ENCODE peak calls at places on chromosomes 12 and 14, in seven cellular contexts. Y, G, H, C, X, S and F are unnamed samples.

GRCh38 chr12:130924946-130925345 is 28.8 kb upstream of the ADGRD1 start:
- DNase-seq in Y (no peak), G (no peak), H (no peak), C (no peak), X (no peak), S (no peak), F (no peak)

GRCh38 chr12:68617160-68617926 is 6.6 kb downstream of the RAP1B start:
- DNase-seq in Y (no peak), G (no peak), H (no peak), C (no peak), X (no peak), S (no peak), F (no peak)

GRCh38 chr12:18320036-18320617 is 58.8 kb downstream of the PIK3C2G start:
- DNase-seq in Y (peak), G (peak), H (peak), C (no peak), X (peak), S (peak), F (peak)

GRCh38 chr12:53131844-53132243 is 28.6 kb downstream of the SOAT2 start:
- DNase-seq in Y (no peak), G (no peak), H (no peak), C (no peak), X (peak), S (no peak), F (no peak)

GRCh38 chr12:99027491-99027890 is 382.4 kb downstream of the APAF1 start:
- DNase-seq in Y (no peak), G (no peak), H (no peak), C (no peak), X (no peak), S (no peak), F (no peak)

GRCh38 chr14:26984318-26985177 is 386.7 kb upstream of the NOVA1 start:
- DNase-seq in Y (peak), G (peak), H (peak), C (no peak), X (peak), S (peak), F (peak)

GRCh38 chr12:67693895-67694294 is 45.4 kb downstream of the DYRK2 start:
- DNase-seq in Y (peak), G (no peak), H (no peak), C (no peak), X (no peak), S (no peak), F (no peak)

GRCh38 chr12:131087991-131088700 is 134.4 kb downstream of the ADGRD1 start:
- DNase-seq in Y (no peak), G (no peak), H (no peak), C (no peak), X (no peak), S (no peak), F (no peak)

GRCh38 chr12:16606201-16606849 is 363 bp upstream of the LMO3 start:
- DNase-seq in Y (no peak), G (peak), H (peak), C (no peak), X (no peak), S (no peak), F (no peak)

GRCh38 chr12:22662356-22662755 is 37.4 kb downstream of the ETNK1 start:
- DNase-seq in Y (no peak), G (no peak), H (no peak), C (no peak), X (no peak), S (no peak), F (no peak)

GRCh38 chr12:22656835-22657234 is 31.9 kb downstream of the ETNK1 start:
- DNase-seq in Y (no peak), G (no peak), H (no peak), C (no peak), X (no peak), S (no peak), F (no peak)

GRCh38 chr12:22657538-22657937 is 32.6 kb downstream of the ETNK1 start:
- DNase-seq in Y (no peak), G (no peak), H (no peak), C (no peak), X (no peak), S (no peak), F (no peak)

GRCh38 chr12:22656376-22656775 is 31.4 kb downstream of the ETNK1 start:
- DNase-seq in Y (no peak), G (no peak), H (no peak), C (no peak), X (no peak), S (no peak), F (no peak)

DNA sequence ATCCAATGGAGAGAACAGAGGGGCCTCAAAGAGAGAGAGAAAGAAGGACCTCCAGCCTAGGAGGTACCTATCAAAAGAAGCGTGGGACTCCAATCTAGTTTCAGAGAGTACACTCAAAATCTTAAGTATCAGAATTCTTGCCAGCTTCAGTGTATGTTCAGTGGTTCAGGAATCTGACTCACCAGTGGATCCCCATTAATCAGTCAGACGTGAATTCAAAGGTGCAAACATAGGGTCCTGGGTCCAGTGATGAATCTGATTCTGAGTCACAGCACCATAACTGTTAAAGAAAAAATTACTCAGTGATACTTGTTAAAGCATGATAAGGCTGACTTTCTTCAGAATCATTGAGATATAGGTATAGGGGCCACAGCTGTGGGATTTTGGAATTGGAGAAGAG is 33.2 kb downstream of the ETNK1 start:
- DNase-seq in Y (no peak), G (no peak), H (no peak), C (no peak), X (no peak), S (no peak), F (no peak)
- TF ChIP-seq YY1 in Y (no peak), G (no peak), H (no peak), C (no peak), X (no peak), S (no peak), F (no peak)

GRCh38 chr14:77752266-77752665 is 8.7 kb downstream of the SNW1 start:
- DNase-seq in Y (no peak), G (no peak), H (no peak), C (no peak), X (no peak), S (no peak), F (no peak)
- TF ChIP-seq YY1 in Y (no peak), G (no peak), H (no peak), C (no peak), X (no peak), S (no peak), F (no peak)

GRCh38 chr12:56158926-56159461 is 835 bp downstream of the MYL6 start:
- DNase-seq in Y (peak), G (peak), H (peak), C (no peak), X (peak), S (no peak), F (no peak)
- TF ChIP-seq YY1 in Y (no peak), G (no peak), H (no peak), C (no peak), X (no peak), S (no peak), F (no peak)

DNA sequence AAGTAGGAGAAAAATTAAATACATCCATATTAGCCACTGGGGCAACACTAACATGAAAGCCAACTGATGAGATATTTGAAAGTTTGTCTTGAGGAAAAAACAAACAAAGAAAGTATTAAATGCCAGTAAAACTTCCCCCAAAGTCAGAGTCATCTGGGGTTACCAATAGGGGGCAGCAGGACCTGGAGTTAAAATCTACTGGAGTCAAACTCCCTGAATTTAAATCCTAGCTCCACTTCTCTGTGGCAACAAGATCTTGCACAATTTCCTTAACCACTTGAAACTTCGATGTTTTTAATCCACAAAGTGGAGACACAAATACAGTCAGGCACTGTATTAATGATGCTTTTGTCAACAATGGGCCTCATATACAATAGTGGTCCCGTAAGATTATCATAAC is 14.4 kb downstream of the PLEKHG7 start:
- DNase-seq in Y (peak), G (peak), H (no peak), C (no peak), X (no peak), S (no peak), F (peak)
- TF ChIP-seq YY1 in Y (no peak), G (no peak), H (no peak), C (no peak), X (no peak), S (no peak), F (no peak)

GRCh38 chr12:25074113-25074512 is 120.8 kb downstream of the DNAI7 start:
- DNase-seq in Y (no peak), G (no peak), H (no peak), C (no peak), X (no peak), S (no peak), F (no peak)

GRCh38 chr12:25072901-25073645 is 121.9 kb downstream of the DNAI7 start:
- DNase-seq in Y (no peak), G (no peak), H (no peak), C (no peak), X (no peak), S (no peak), F (no peak)

GRCh38 chr12:25065035-25065434 is 116.1 kb upstream of the BCAT1 start:
- DNase-seq in Y (no peak), G (no peak), H (no peak), C (no peak), X (no peak), S (no peak), F (no peak)

GRCh38 chr12:25071366-25071765 is 122.5 kb upstream of the BCAT1 start:
- DNase-seq in Y (no peak), G (no peak), H (no peak), C (no peak), X (no peak), S (no peak), F (no peak)

GRCh38 chr12:25069221-25069620 is 120.3 kb upstream of the BCAT1 start:
- DNase-seq in Y (no peak), G (no peak), H (no peak), C (no peak), X (no peak), S (no peak), F (no peak)
- TF ChIP-seq YY1 in Y (no peak), G (no peak), H (no peak), C (no peak), X (no peak), S (no peak), F (no peak)

GRCh38 chr12:95838125-95838524 is 20.6 kb upstream of the SNRPF start:
- DNase-seq in Y (no peak), G (peak), H (no peak), C (no peak), X (peak), S (no peak), F (no peak)

GRCh38 chr12:95834572-95834971 is 24.2 kb upstream of the SNRPF start:
- DNase-seq in Y (no peak), G (no peak), H (no peak), C (no peak), X (no peak), S (no peak), F (no peak)

GRCh38 chr12:95837240-95838038 is 21.3 kb upstream of the SNRPF start:
- DNase-seq in Y (no peak), G (no peak), H (no peak), C (no peak), X (no peak), S (no peak), F (no peak)

GRCh38 chr12:95836185-95836609 is 22.6 kb upstream of the SNRPF start:
- DNase-seq in Y (no peak), G (peak), H (no peak), C (no peak), X (no peak), S (no peak), F (no peak)

DNA sequence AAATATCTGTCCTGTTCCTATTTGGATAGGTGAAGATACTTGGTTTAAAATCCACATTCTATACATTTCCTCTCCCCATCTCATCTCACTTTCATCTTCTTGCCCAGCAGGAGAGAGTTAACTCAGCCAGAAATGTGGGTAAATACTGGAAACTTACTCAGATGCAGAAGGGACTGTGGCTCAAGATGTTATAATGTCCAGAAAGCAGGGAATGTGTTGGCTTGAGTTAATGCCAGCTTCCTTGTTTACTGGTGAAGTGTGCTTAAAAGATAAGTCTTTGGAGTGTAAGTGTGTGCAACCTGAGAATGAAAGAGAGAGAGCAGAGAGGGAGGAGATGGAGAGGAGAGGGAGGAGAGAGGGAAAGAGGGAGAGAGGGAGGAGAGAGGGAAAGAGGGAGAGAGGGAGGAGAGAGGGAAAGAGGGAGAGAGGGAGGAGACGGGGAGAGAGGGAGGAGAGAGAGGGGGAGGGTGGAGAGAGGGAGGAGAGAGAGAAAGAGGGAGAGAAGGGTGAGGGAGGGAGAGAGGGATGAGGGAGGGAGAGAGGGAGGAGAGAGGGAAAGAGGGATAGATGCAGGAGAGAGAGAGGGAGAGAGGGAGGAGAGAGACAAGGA is 22.0 kb upstream of the SNRPF start:
- DNase-seq in Y (no peak), G (no peak), H (no peak), C (no peak), X (no peak), S (no peak), F (no peak)
- TF ChIP-seq YY1 in Y (no peak), G (no peak), H (no peak), C (no peak), X (no peak), S (no peak), F (no peak)

GRCh38 chr12:26748412-26748740 is 84.6 kb downstream of the ITPR2 start:
- DNase-seq in Y (no peak), G (no peak), H (no peak), C (no peak), X (no peak), S (no peak), F (no peak)

GRCh38 chr12:26744697-26745440 is 88.1 kb downstream of the ITPR2 start:
- DNase-seq in Y (no peak), G (peak), H (no peak), C (no peak), X (peak), S (no peak), F (no peak)

GRCh38 chr12:26748741-26749431 is 84.1 kb downstream of the ITPR2 start:
- DNase-seq in Y (no peak), G (no peak), H (no peak), C (peak), X (no peak), S (no peak), F (no peak)

GRCh38 chr12:26744042-26744626 is 88.9 kb downstream of the ITPR2 start:
- DNase-seq in Y (no peak), G (no peak), H (no peak), C (no peak), X (no peak), S (no peak), F (no peak)

DNA sequence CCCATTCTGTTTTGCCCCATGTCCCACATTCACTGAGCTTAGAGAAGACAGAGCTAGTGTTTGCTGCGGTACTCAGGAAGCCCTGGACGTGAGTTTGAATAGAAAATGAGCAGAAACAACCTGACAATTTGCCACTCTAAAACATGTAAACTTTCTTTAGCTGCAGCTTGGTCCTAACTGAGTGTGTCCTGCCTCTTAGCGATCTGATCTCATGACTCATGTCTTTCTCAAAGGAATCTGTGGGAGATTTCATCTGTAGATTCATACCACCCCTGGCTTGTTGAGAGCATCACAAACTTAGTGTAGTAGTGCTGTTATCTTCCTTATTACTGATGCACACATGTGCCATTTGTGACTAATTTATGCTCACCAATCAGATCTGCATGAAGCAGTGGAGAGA is 86.7 kb downstream of the ITPR2 start:
- DNase-seq in Y (no peak), G (no peak), H (no peak), C (no peak), X (no peak), S (no peak), F (no peak)
- TF ChIP-seq YY1 in Y (no peak), G (no peak), H (no peak), C (no peak), X (no peak), S (no peak), F (no peak)

GRCh38 chr12:54352891-54353874 is 11.1 kb downstream of the GPR84 start:
- DNase-seq in Y (peak), G (peak), H (no peak), C (no peak), X (no peak), S (no peak), F (no peak)
- TF ChIP-seq YY1 in Y (no peak), G (no peak), H (no peak), C (no peak), X (no peak), S (no peak), F (no peak)

DNA sequence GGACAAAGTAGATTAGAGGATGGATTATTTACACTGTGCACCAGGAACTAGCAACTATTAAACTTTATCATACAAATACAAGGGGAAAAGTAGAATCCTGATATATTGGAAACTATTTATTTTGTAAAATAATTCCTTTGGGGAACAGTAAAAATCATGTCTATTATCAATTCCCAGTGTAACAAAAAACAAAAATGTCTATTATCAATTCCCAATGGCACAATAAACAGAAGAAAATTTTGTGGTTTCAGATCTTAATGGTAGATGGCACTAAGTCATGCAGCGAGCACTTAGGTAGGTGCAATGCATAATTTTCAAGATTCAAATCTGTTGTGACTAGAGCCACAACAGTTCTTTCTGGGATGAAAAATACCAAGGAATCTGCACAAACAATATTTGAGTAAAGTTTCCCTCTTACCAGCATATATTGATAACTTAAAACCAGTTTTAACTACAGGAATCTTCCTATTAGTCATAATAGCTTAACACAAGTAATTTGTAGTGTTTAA is 13.7 kb downstream of the CFL2 start:
- DNase-seq in Y (no peak), G (no peak), H (no peak), C (no peak), X (no peak), S (no peak), F (no peak)
- TF ChIP-seq YY1 in Y (no peak), G (no peak), H (no peak), C (no peak), X (no peak), S (no peak), F (no peak)

GRCh38 chr12:47276253-47277070 is 196.7 kb upstream of the AMIGO2 start:
- DNase-seq in Y (peak), G (no peak), H (no peak), C (peak), X (peak), S (no peak), F (no peak)
- TF ChIP-seq YY1 in Y (no peak), G (no peak), H (no peak), C (no peak), X (no peak), S (no peak), F (no peak)